ENCODE peak calls at places on chromosome 21, in ten cellular contexts. A is psoas muscle; O is RWPE2; W is left ventricle myocardium inferior; G is activated naive CD4-positive, alpha-beta T cell treated with Interleukin-2 at 50 U/mL for 16 hours; F is astrocyte of the spinal cord; I is CD8-positive, alpha-beta memory T cell; Q is HT1080; B is caudate nucleus; Z is choroid plexus epithelial cell. J is an unnamed sample.

GRCh38 chr21:25845729-25846256 is 111.0 kb downstream of the GABPA start:
- DNase-seq in A (no peak), O (no peak), W (no peak), G (no peak), F (no peak), I (no peak), Q (no peak), B (no peak), Z (no peak), J (no peak)

GRCh38 chr21:29190920-29191319 is 60.5 kb downstream of the MAP3K7CL start:
- DNase-seq in A (peak), O (no peak), W (no peak), G (no peak), F (peak), I (no peak), Q (no peak), B (no peak), Z (peak), J (no peak)

GRCh38 chr21:42614391-42614790 is 39.0 kb upstream of the PDE9A start:
- DNase-seq in A (no peak), O (peak), W (no peak), G (peak), F (no peak), I (peak), Q (no peak), B (no peak), Z (no peak), J (no peak)

GRCh38 chr21:31713973-31714740 is 17.8 kb downstream of the SCAF4 start:
- DNase-seq in A (no peak), O (no peak), W (no peak), G (no peak), F (no peak), I (no peak), Q (peak), B (no peak), Z (peak), J (no peak)

GRCh38 chr21:25467891-25468290 is 139.4 kb downstream of the MRPL39 start:
- DNase-seq in A (no peak), O (no peak), W (no peak), G (no peak), F (no peak), I (no peak), Q (no peak), B (no peak), Z (peak), J (no peak)

GRCh38 chr21:45450741-45451740 is 46.1 kb downstream of the COL18A1 start:
- DNase-seq in A (peak), O (no peak), W (peak), G (no peak), F (peak), I (no peak), Q (no peak), B (no peak), Z (no peak), J (no peak)

GRCh38 chr21:42032266-42032665 is 22.1 kb upstream of the ZBTB21 start:
- DNase-seq in A (no peak), O (no peak), W (no peak), G (no peak), F (no peak), I (no peak), Q (no peak), B (no peak), Z (no peak), J (no peak)

GRCh38 chr21:43624343-43624742 is 34.9 kb downstream of the HSF2BP start:
- DNase-seq in A (no peak), O (no peak), W (no peak), G (no peak), F (no peak), I (no peak), Q (no peak), B (no peak), Z (no peak), J (no peak)

GRCh38 chr21:44891631-44892031 is 18.1 kb upstream of the PTTG1IP start:
- DNase-seq in A (no peak), O (no peak), W (peak), G (no peak), F (no peak), I (no peak), Q (no peak), B (no peak), Z (no peak), J (no peak)

GRCh38 chr21:33901421-33902288 is 13.9 kb downstream of the ATP5PO start:
- DNase-seq in A (no peak), O (no peak), W (no peak), G (no peak), F (peak), I (no peak), Q (peak), B (no peak), Z (peak), J (no peak)

GRCh38 chr21:9750341-9751086 is 770.9 kb upstream of the TPTE start:
- DNase-seq in A (no peak), O (no peak), W (no peak), G (no peak), F (no peak), I (no peak), Q (no peak), B (no peak), Z (no peak), J (no peak)

GRCh38 chr21:45640888-45641479 is 2.5 kb upstream of the PCBP3 start:
- DNase-seq in A (no peak), O (no peak), W (no peak), G (peak), F (peak), I (no peak), Q (peak), B (no peak), Z (peak), J (peak)

GRCh38 chr21:43645414-43645891 is 13.8 kb downstream of the HSF2BP start:
- DNase-seq in A (no peak), O (no peak), W (no peak), G (no peak), F (peak), I (no peak), Q (peak), B (no peak), Z (peak), J (peak)

GRCh38 chr21:17387030-17387617 is 125.7 kb upstream of the CXADR start:
- DNase-seq in A (no peak), O (no peak), W (no peak), G (peak), F (peak), I (peak), Q (peak), B (no peak), Z (peak), J (peak)

GRCh38 chr21:44760376-44760775 is 41.2 kb downstream of the UBE2G2 start:
- DNase-seq in A (no peak), O (peak), W (no peak), G (no peak), F (no peak), I (no peak), Q (no peak), B (no peak), Z (no peak), J (no peak)

GRCh38 chr21:45992311-45993209 is 11.0 kb downstream of the COL6A1 start:
- DNase-seq in A (peak), O (no peak), W (peak), G (no peak), F (no peak), I (no peak), Q (no peak), B (no peak), Z (no peak), J (no peak)

GRCh38 chr21:44903689-44904088 is 17.0 kb downstream of the ITGB2 start:
- DNase-seq in A (no peak), O (no peak), W (peak), G (no peak), F (no peak), I (no peak), Q (no peak), B (no peak), Z (no peak), J (no peak)

GRCh38 chr21:38958940-38959685 is 153.4 kb downstream of the ETS2 start:
- DNase-seq in A (no peak), O (no peak), W (no peak), G (no peak), F (peak), I (no peak), Q (peak), B (no peak), Z (peak), J (no peak)